ENCODE peak calls at places on chromosome 2, in nine cellular contexts. S is MCF 10A; M is T-helper 1 cell; P is stimulated activated CD4-positive, alpha-beta T cell treated with anti-CD3 and anti-CD28 coated beads, Interleukin-12 subunit alpha, Interleukin-12 subunit beta, amount 100 ng/mL, for 24 hours; A is foreskin keratinocyte; T is fibroblast of villous mesenchyme; Z is HL-60; R is ELR; O is hepatic stellate cell. I is an unnamed sample.

GRCh38 chr2:127674241-127675209 is 805 bp downstream of the LIMS2 start:
- DNase-seq in S (no peak), M (no peak), P (no peak), A (no peak), T (no peak), Z (no peak), R (peak; percentile 40), O (peak; percentile 71), I (no peak)

GRCh38 chr2:217357886-217358620 is 498.2 kb upstream of the TNP1 start:
- DNase-seq in S (no peak), M (no peak), P (no peak), A (no peak), T (no peak), Z (no peak), R (no peak), O (no peak), I (no peak)

GRCh38 chr2:113124181-113124961 is 3.0 kb upstream of the IL1RN start:
- DNase-seq in S (peak; percentile 66), M (no peak), P (no peak), A (peak; percentile 61), T (peak; percentile 10), Z (no peak), R (peak; percentile 69), O (peak; percentile 19), I (no peak)

GRCh38 chr2:107776333-107776732 is 50.4 kb upstream of the RGPD4 start:
- DNase-seq in S (no peak), M (no peak), P (no peak), A (no peak), T (no peak), Z (no peak), R (no peak), O (no peak), I (no peak)

GRCh38 chr2:237161239-237161638 is 75.5 kb downstream of the COPS8 start:
- DNase-seq in S (no peak), M (no peak), P (no peak), A (no peak), T (no peak), Z (no peak), R (no peak), O (no peak), I (no peak)

GRCh38 chr2:98118161-98118560 is 31.2 kb downstream of the VWA3B start:
- DNase-seq in S (peak; percentile 19), M (no peak), P (no peak), A (peak; percentile 51), T (peak; percentile 21), Z (no peak), R (peak; percentile 38), O (no peak), I (no peak)

GRCh38 chr2:77397763-77398162 is 124.4 kb downstream of the LRRTM4 start:
- DNase-seq in S (peak; percentile 16), M (no peak), P (no peak), A (peak; percentile 36), T (no peak), Z (no peak), R (no peak), O (no peak), I (no peak)

GRCh38 chr2:214856116-214856515 is 46.6 kb upstream of the BARD1 start:
- DNase-seq in S (no peak), M (no peak), P (no peak), A (peak; percentile 54), T (peak; percentile 12), Z (no peak), R (peak; percentile 3), O (peak; percentile 12), I (no peak)

GRCh38 chr2:47452761-47453160 is 49.8 kb downstream of the MSH2 start:
- DNase-seq in S (no peak), M (no peak), P (no peak), A (no peak), T (no peak), Z (no peak), R (no peak), O (no peak), I (no peak)

I was measured in posterior vena cava.